ENCODE peak calls at places on chromosomes 16 and 17, in four cellular contexts. Y, Q, E and S are unnamed samples.

GRCh38 chr17:71482625-71483024 is 638.2 kb upstream of the SOX9 start:
- DNase-seq in E (no peak), Y (no peak), Q (no peak), S (no peak)

GRCh38 chr16:53881371-53881770 is 177.4 kb downstream of the FTO start:
- DNase-seq in Q (no peak), Y (no peak), E (peak; percentile 82), S (peak; percentile 89)

GRCh38 chr16:17224859-17225258 is 245.9 kb downstream of the XYLT1 start:
- DNase-seq in E (peak; percentile 82), Y (peak; percentile 34), Q (no peak), S (peak; percentile 89)

GRCh38 chr17:55301521-55302406 is 37.0 kb downstream of the HLF start:
- DNase-seq in E (no peak), Y (peak; percentile 51), Q (no peak), S (peak; percentile 35)

GRCh38 chr17:19744922-19745757 is 3.0 kb downstream of the ALDH3A1 start:
- DNase-seq in E (peak; percentile 55), Y (peak; percentile 97), Q (peak; percentile 95), S (peak; percentile 65)

GRCh38 chr16:17552351-17552750 is 81.6 kb upstream of the XYLT1 start:
- DNase-seq in Q (no peak), E (no peak), Y (no peak), S (no peak)

GRCh38 chr17:73646409-73647305 is 2.4 kb upstream of the SDK2 start:
- DNase-seq in Q (no peak), Y (no peak), E (no peak), S (no peak)

GRCh38 chr16:733382-734207 is 6.7 kb downstream of the HAGHL start:
- DNase-seq in Y (no peak), Q (no peak), E (no peak), S (no peak)

GRCh38 chr16:84271866-84272265 is 22.8 kb upstream of the WFDC1 start:
- DNase-seq in Q (no peak), Y (no peak), E (no peak), S (no peak)

GRCh38 chr17:29586676-29587469 is 2.6 kb downstream of the GIT1 start:
- DNase-seq in E (no peak), Y (no peak), Q (no peak), S (no peak)

GRCh38 chr17:60087882-60088669 is 9.4 kb upstream of the HEATR6 start:
- DNase-seq in E (no peak), Y (no peak), Q (no peak), S (peak; percentile 89)

GRCh38 chr17:49896860-49897259 is 49.0 kb upstream of the TAC4 start:
- DNase-seq in Q (no peak), E (no peak), Y (no peak), S (no peak)

GRCh38 chr17:37791434-37791833 is 46.6 kb upstream of the HNF1B start:
- DNase-seq in E (peak; percentile 51), Y (peak; percentile 52), Q (no peak), S (peak; percentile 41)

GRCh38 chr17:6639014-6639650 is 1.4 kb downstream of the KIAA0753 start:
- DNase-seq in Q (no peak), Y (no peak), E (no peak), S (no peak)

GRCh38 chr16:2196162-2196980 is at the start of gene CASKIN1:
- DNase-seq in Q (no peak), E (no peak), Y (no peak), S (no peak)

GRCh38 chr16:10964039-10964890 is 19.9 kb downstream of the CLEC16A start:
- DNase-seq in Q (peak; percentile 88), Y (peak; percentile 85), E (peak; percentile 86), S (peak; percentile 84)

GRCh38 chr17:40564883-40565744 is at the start of gene CCR7:
- DNase-seq in Y (no peak), Q (no peak), E (no peak), S (no peak)

GRCh38 chr17:36534881-36535668 is at the start of gene PIGW:
- DNase-seq in Q (peak; percentile 95), E (peak; percentile 85), Y (peak; percentile 89), S (peak; percentile 82)

GRCh38 chr17:50944054-50944901 is 78.1 kb upstream of the TOB1 start:
- DNase-seq in Q (peak; percentile 95), E (peak; percentile 19), Y (peak; percentile 88), S (no peak)

GRCh38 chr16:12507366-12507765 is 296.3 kb downstream of the CPPED1 start:
- DNase-seq in Q (no peak), Y (no peak), E (peak; percentile 41), S (no peak)

GRCh38 chr17:83053021-83053778 is 26.2 kb upstream of the METRNL start:
- DNase-seq in Q (peak; percentile 52), E (peak; percentile 30), Y (peak; percentile 50), S (peak; percentile 14)

GRCh38 chr17:72660274-72661092 is 432.0 kb downstream of the SLC39A11 start:
- DNase-seq in E (no peak), Y (no peak), Q (no peak), S (no peak)

GRCh38 chr17:78168906-78169793 is 769 bp downstream of the SYNGR2 start:
- DNase-seq in Y (peak; percentile 82), E (peak; percentile 33), Q (peak; percentile 85), S (no peak)

GRCh38 chr16:16071631-16072244 is 122.3 kb downstream of the ABCC1 start:
- DNase-seq in E (peak; percentile 78), Q (no peak), Y (peak; percentile 92), S (peak; percentile 55)

GRCh38 chr17:57832711-57833596 is 16.9 kb downstream of the MRPS23 start:
- DNase-seq in E (peak; percentile 76), Y (peak; percentile 85), Q (peak; percentile 65), S (peak; percentile 81)

GRCh38 chr17:6084226-6085161 is 14.3 kb downstream of the WSCD1 start:
- DNase-seq in E (no peak), Q (no peak), Y (no peak), S (no peak)

GRCh38 chr16:12171206-12171605 is 194.7 kb downstream of the SNX29 start:
- DNase-seq in Y (no peak), Q (no peak), E (peak; percentile 81), S (no peak)

GRCh38 chr17:31495049-31495885 is 103.8 kb downstream of the RAB11FIP4 start:
- DNase-seq in Q (no peak), E (no peak), Y (no peak), S (no peak)

DNA sequence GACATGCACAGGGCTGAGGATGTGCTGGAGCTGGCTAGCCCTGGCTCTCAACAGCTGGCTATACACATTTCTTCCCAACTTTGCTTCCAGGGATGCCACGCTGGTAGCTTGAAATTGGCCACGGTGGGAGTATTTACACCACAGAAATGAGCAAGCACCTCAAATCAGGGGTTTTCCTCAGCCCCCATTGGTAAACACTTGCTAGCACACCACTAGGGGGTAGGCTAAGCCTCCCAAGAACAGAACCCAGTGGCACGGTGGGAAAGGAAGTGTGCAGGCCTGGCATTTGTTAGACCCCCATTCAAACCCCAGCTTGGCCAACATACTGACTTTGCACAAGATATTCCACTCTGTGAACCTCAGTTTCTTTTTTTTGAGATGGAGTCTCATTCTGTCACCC is 12.9 kb downstream of the DRC3 start:
- DNase-seq in E (no peak), Y (no peak), Q (no peak), S (no peak)
- TF ChIP-seq CTCF in E (peak; percentile 40), Y (no peak), Q (no peak), S (peak; percentile 16)

GRCh38 chr17:38915639-38915995 is 9.8 kb upstream of the LASP1NB start:
- DNase-seq in Y (peak; percentile 9), Q (no peak), E (no peak), S (no peak)

GRCh38 chr17:38918129-38918913 is 7.1 kb upstream of the LASP1NB start:
- DNase-seq in E (no peak), Y (peak; percentile 16), Q (no peak), S (no peak)

GRCh38 chr17:38916771-38917170 is 8.6 kb upstream of the LASP1NB start:
- DNase-seq in E (no peak), Q (no peak), Y (peak; percentile 8), S (no peak)

GRCh38 chr17:38918916-38919315 is 6.5 kb upstream of the LASP1NB start:
- DNase-seq in E (no peak), Y (no peak), Q (no peak), S (no peak)

GRCh38 chr17:38917259-38917658 is 8.2 kb upstream of the LASP1NB start:
- DNase-seq in E (no peak), Q (no peak), Y (peak; percentile 8), S (no peak)
- TF ChIP-seq CTCF in E (peak; percentile 8), Q (no peak), Y (no peak), S (no peak)

GRCh38 chr16:65604771-65605170 is 482.9 kb upstream of the CDH11 start:
- DNase-seq in Q (no peak), E (no peak), Y (no peak), S (no peak)
- TF ChIP-seq CTCF in Q (no peak), E (no peak), Y (no peak), S (no peak)

GRCh38 chr16:9115277-9115676 is 23.8 kb downstream of the HAPSTR1 start:
- DNase-seq in Y (no peak), E (peak; percentile 61), Q (no peak), S (no peak)

GRCh38 chr16:9116141-9116540 is 24.7 kb downstream of the HAPSTR1 start:
- DNase-seq in Y (no peak), E (no peak), Q (no peak), S (no peak)

GRCh38 chr16:9114112-9114511 is 22.7 kb downstream of the HAPSTR1 start:
- DNase-seq in Y (no peak), Q (no peak), E (no peak), S (no peak)

GRCh38 chr16:9113707-9114106 is 22.3 kb downstream of the HAPSTR1 start:
- DNase-seq in Y (no peak), Q (no peak), E (no peak), S (no peak)

DNA sequence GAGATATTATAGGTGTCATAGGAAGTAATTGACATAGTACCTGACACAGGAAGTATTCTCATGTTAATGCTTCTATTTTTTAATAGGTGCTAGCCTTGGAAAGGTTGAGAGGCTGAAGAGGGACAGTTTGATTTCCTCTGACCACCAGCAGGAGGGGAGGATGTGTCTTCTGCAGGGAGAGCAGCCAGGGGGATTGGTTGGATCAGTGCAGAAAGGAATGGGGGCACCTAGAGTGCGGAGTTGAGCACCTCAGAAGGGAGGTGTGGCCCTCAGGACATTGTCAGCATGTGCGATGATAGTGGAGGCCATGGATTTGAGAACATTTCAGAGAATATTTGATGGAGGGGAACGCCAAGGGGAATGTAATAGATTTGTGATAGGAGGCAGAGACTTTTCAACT is 23.4 kb downstream of the HAPSTR1 start:
- DNase-seq in Q (no peak), Y (no peak), E (no peak), S (no peak)
- TF ChIP-seq CTCF in Q (no peak), Y (no peak), E (no peak), S (no peak)

DNA sequence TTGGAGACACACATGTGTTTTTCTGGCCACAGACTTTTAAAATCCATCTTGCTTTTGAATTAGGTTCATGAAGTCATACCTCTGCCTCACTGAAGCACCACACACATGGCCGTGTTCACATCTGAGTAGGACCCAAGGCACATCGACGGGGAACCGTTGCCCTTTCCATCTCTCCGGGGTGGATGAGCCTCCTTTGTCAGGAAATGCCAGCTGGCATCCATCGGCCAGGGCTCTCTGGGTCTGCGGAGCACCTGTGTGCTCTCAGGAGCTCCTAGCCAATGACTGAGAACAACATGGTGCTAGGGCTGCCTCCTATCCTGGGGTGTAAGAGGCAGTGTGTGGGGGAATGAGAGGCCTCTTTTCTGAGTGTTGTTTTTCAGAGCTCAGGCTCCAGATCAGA is 24.5 kb upstream of the NKD1 start:
- DNase-seq in Y (no peak), Q (no peak), E (no peak), S (no peak)
- TF ChIP-seq CTCF in Y (no peak), Q (no peak), E (no peak), S (no peak)

DNA sequence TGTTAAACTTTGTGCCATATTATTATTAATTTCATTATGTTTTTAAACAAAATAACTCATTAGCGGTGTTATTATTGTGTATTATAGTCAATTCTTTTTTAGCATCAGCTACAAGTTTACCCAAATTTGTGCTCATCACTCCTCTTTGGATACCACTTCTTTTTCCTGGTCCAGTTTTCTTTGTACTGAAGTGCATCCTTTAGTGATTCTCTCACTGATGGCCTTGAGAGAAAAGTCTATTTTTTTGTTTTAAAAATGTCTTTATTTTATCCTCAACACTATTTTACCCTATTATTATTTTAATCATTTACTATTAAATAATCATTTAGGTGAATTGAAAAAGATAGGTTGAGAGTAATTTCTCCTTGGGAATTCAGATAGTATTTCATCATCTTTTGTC is 99.2 kb downstream of the RGS9 start:
- DNase-seq in Y (no peak), E (no peak), Q (no peak), S (no peak)
- TF ChIP-seq CTCF in Y (no peak), E (no peak), Q (no peak), S (no peak)